ENCODE peak calls at places on chromosomes 13 and 19, in eight cellular contexts. U, C, T, W, H, V, B and L are unnamed samples.

GRCh38 chr19:16268676-16269319 is 55.8 kb upstream of the KLF2 start:
- DNase-seq in V (no peak), B (peak; percentile 71), W (no peak), H (no peak), C (no peak), U (no peak), T (no peak), L (no peak)

GRCh38 chr19:7360393-7360984 is 11.8 kb downstream of the ARHGEF18 start:
- DNase-seq in W (no peak), H (peak; percentile 29), U (no peak), B (no peak), T (no peak), C (no peak), V (no peak), L (no peak)

GRCh38 chr19:1087813-1088418 is 7.3 kb downstream of the POLR2E start:
- DNase-seq in U (no peak), V (no peak), H (no peak), B (no peak), C (no peak), T (no peak), W (no peak), L (no peak)

GRCh38 chr13:112067871-112068305 is 939 bp downstream of the SOX1 start:
- DNase-seq in V (peak; percentile 53), H (peak; percentile 14), U (no peak), W (no peak), B (no peak), C (no peak), T (no peak), L (no peak)

GRCh38 chr13:61685683-61686013 is 270.0 kb upstream of the PCDH20 start:
- DNase-seq in V (peak; percentile 16), B (no peak), T (no peak), W (no peak), U (no peak), H (no peak), C (no peak), L (no peak)

GRCh38 chr13:95740921-95741320 is 64.0 kb downstream of the DNAJC3 start:
- DNase-seq in V (no peak), T (no peak), C (no peak), U (no peak), B (no peak), W (no peak), H (no peak), L (no peak)

GRCh38 chr13:90968510-90968909 is 379.0 kb upstream of the MIR17HG start:
- DNase-seq in C (no peak), U (peak; percentile 16), B (no peak), V (peak; percentile 28), W (no peak), H (peak; percentile 7), T (no peak), L (no peak)

GRCh38 chr19:50669319-50670101 is 20.3 kb downstream of the C19orf81 start:
- DNase-seq in V (peak; percentile 69), H (peak; percentile 1), U (peak; percentile 29), T (no peak), B (no peak), W (no peak), C (no peak), L (no peak)

GRCh38 chr19:14952767-14953166 is 11.5 kb downstream of the OR7C2 start:
- DNase-seq in B (no peak), W (no peak), V (no peak), C (no peak), U (no peak), H (no peak), T (no peak), L (no peak)

GRCh38 chr13:36359301-36359950 is 13.2 kb upstream of the SPART start:
- DNase-seq in H (no peak), U (no peak), V (no peak), W (no peak), C (no peak), T (no peak), B (no peak), L (no peak)

GRCh38 chr13:37277435-37278144 is 172.1 kb upstream of the CSNK1A1L start:
- DNase-seq in T (peak; percentile 7), U (peak; percentile 23), V (no peak), B (no peak), H (peak; percentile 80), C (no peak), W (no peak), L (no peak)

GRCh38 chr13:103287659-103288058 is 221.4 kb upstream of the SLC10A2 start:
- DNase-seq in U (peak; percentile 2), W (no peak), B (no peak), V (no peak), H (peak; percentile 85), C (no peak), T (no peak), L (no peak)

GRCh38 chr13:27389891-27390290 is 34.5 kb upstream of the GTF3A start:
- DNase-seq in C (no peak), W (no peak), H (no peak), U (no peak), T (no peak), B (no peak), V (no peak), L (no peak)

GRCh38 chr19:9345005-9345404 is 17.8 kb upstream of the ZNF177 start:
- DNase-seq in V (no peak), U (no peak), T (no peak), B (no peak), C (no peak), W (no peak), H (no peak), L (no peak)

GRCh38 chr19:30069535-30070197 is 127.6 kb downstream of the URI1 start:
- DNase-seq in W (peak; percentile 33), U (no peak), B (peak; percentile 12), V (no peak), H (no peak), C (no peak), T (no peak), L (no peak)

GRCh38 chr19:16200038-16200775 is 2.5 kb downstream of the AP1M1 start:
- DNase-seq in H (no peak), W (peak; percentile 72), C (no peak), V (no peak), B (no peak), U (no peak), T (no peak), L (no peak)

GRCh38 chr19:39308531-39309304 is 11.9 kb downstream of the LRFN1 start:
- DNase-seq in T (no peak), H (no peak), B (no peak), V (peak; percentile 61), C (no peak), W (no peak), U (no peak), L (no peak)

GRCh38 chr13:28040977-28041376 is 52.5 kb upstream of the URAD start:
- DNase-seq in H (no peak), B (no peak), W (no peak), C (no peak), U (no peak), T (no peak), V (no peak), L (no peak)

GRCh38 chr13:42992585-42993122 is 613 bp upstream of the EPSTI1 start:
- DNase-seq in C (no peak), H (no peak), V (no peak), W (no peak), U (no peak), B (no peak), T (no peak), L (no peak)

GRCh38 chr13:52665325-52665724 is 12.7 kb downstream of the SUGT1 start:
- DNase-seq in T (no peak), B (no peak), V (no peak), H (peak; percentile 14), U (peak; percentile 20), C (no peak), W (no peak), L (no peak)

GRCh38 chr13:30738526-30738925 is 3.2 kb downstream of the ALOX5AP start:
- DNase-seq in V (no peak), W (no peak), U (no peak), H (no peak), B (no peak), C (no peak), T (no peak), L (no peak)

GRCh38 chr13:110397445-110397844 is 90.4 kb downstream of the COL4A2 start:
- DNase-seq in H (peak; percentile 90), B (no peak), T (no peak), V (no peak), C (no peak), U (no peak), W (peak; percentile 78), L (no peak)

GRCh38 chr13:99288069-99288468 is 19.1 kb downstream of the GPR183 start:
- DNase-seq in U (no peak), W (no peak), H (peak; percentile 44), B (no peak), C (no peak), V (no peak), T (no peak), L (no peak)

GRCh38 chr13:112105884-112106283 is 38.9 kb downstream of the SOX1 start:
- DNase-seq in T (no peak), B (no peak), V (peak; percentile 32), H (no peak), W (no peak), U (no peak), C (no peak), L (no peak)